ENCODE peak calls at places on chromosomes 13 and 19, in seven cellular contexts. Q is left ventricle myocardium inferior; Y is mammary epithelial cell; D is neural progenitor cell; K is IMR-90; F is AG04450; A is CD8-positive, alpha-beta memory T cell. H is an unnamed sample.

GRCh38 chr13:85819513-85819912 is 20.3 kb upstream of the SLITRK6 start:
- DNase-seq in Q (no peak), A (no peak), F (no peak), K (no peak), Y (no peak), D (no peak), H (no peak)

GRCh38 chr13:47121092-47121763 is 224.4 kb upstream of the HTR2A start:
- DNase-seq in K (no peak), Q (no peak), Y (peak), D (no peak), F (no peak), A (no peak), H (no peak)

GRCh38 chr19:55440411-55441105 is 2.5 kb downstream of the SHISA7 start:
- DNase-seq in Y (no peak), A (no peak), D (peak), Q (no peak), K (no peak), F (no peak), H (no peak)

GRCh38 chr13:28100149-28101121 is at the start of gene FLT3:
- DNase-seq in Y (peak), F (no peak), K (peak), A (peak), Q (peak), D (peak), H (no peak)

GRCh38 chr13:76832258-76832988 is 53.8 kb downstream of the KCTD12 start:
- DNase-seq in A (no peak), Q (no peak), Y (no peak), F (no peak), D (no peak), K (no peak), H (no peak)

GRCh38 chr13:80214521-80214941 is 126.4 kb downstream of the SPRY2 start:
- DNase-seq in D (no peak), Y (no peak), Q (no peak), F (peak), A (no peak), K (peak), H (no peak)

GRCh38 chr13:74132768-74133656 is 1.2 kb downstream of the KLF12 start:
- DNase-seq in D (peak), K (peak), A (peak), Y (peak), Q (peak), F (no peak), H (peak)

GRCh38 chr13:98026457-98026857 is 73.0 kb downstream of the IPO5 start:
- DNase-seq in D (no peak), A (no peak), K (peak), Q (no peak), F (no peak), Y (no peak), H (no peak)

GRCh38 chr13:19601749-19602725 is 31.4 kb upstream of the MPHOSPH8 start:
- DNase-seq in K (peak), A (no peak), F (no peak), Q (peak), Y (peak), D (peak), H (peak)

GRCh38 chr13:44575741-44576395 is at the start of gene TSC22D1:
- DNase-seq in K (peak), F (no peak), Y (peak), A (peak), D (peak), Q (peak), H (peak)

GRCh38 chr13:54912367-54912766 is 1883.8 kb downstream of the OLFM4 start:
- DNase-seq in A (no peak), K (no peak), F (no peak), Q (no peak), Y (no peak), D (no peak), H (no peak)

GRCh38 chr19:40305403-40305802 is 20.3 kb upstream of the AKT2 start:
- DNase-seq in A (peak), K (peak), Y (peak), D (peak), Q (peak), F (peak), H (peak)

GRCh38 chr13:101845501-101846012 is 393.1 kb downstream of the ITGBL1 start:
- DNase-seq in K (peak), D (peak), F (no peak), Q (no peak), A (no peak), Y (no peak), H (no peak)

GRCh38 chr19:535017-535835 is 3.7 kb downstream of the CDC34 start:
- DNase-seq in Q (no peak), K (no peak), Y (peak), D (no peak), F (no peak), A (no peak), H (peak)

GRCh38 chr13:79492313-79492798 is 11.4 kb downstream of the NDFIP2 start:
- DNase-seq in Q (no peak), D (no peak), Y (peak), K (peak), A (no peak), F (no peak), H (no peak)

GRCh38 chr19:2926341-2927031 is 18.3 kb downstream of the ZNF77 start:
- DNase-seq in Q (no peak), A (no peak), D (no peak), K (no peak), Y (no peak), F (no peak), H (no peak)

GRCh38 chr13:96431044-96431581 is 341.2 kb downstream of the HS6ST3 start:
- DNase-seq in Y (no peak), A (no peak), D (no peak), K (no peak), Q (no peak), F (no peak), H (no peak)

GRCh38 chr19:48561412-48561811 is 9.4 kb downstream of the SULT2B1 start:
- DNase-seq in Q (no peak), F (no peak), K (no peak), D (no peak), Y (no peak), A (no peak), H (no peak)

GRCh38 chr13:57627663-57628062 is 3.9 kb upstream of the PCDH17 start:
- DNase-seq in A (no peak), Q (no peak), D (peak), Y (no peak), F (no peak), K (peak), H (no peak)

GRCh38 chr19:16117594-16118033 is 5.9 kb downstream of the RAB8A start:
- DNase-seq in A (no peak), D (no peak), Q (no peak), Y (no peak), K (no peak), F (no peak), H (no peak)

GRCh38 chr13:113838711-113839201 is 25.1 kb downstream of the GAS6 start:
- DNase-seq in F (no peak), Y (no peak), Q (peak), D (no peak), K (no peak), A (no peak), H (peak)
- H3K4me3 ChIP-seq in F (peak), Y (no peak), Q (peak), D (no peak), K (peak), A (no peak), H (no peak)

GRCh38 chr19:1647664-1648155 is 4.7 kb downstream of the TCF3 start:
- DNase-seq in A (no peak), Y (no peak), D (no peak), F (no peak), K (no peak), Q (no peak), H (no peak)
- H3K27ac ChIP-seq in A (no peak), Y (no peak), D (no peak), F (no peak), K (no peak), Q (no peak), H (no peak)

GRCh38 chr19:21462540-21462939 is 42.9 kb upstream of the ZNF429 start:
- DNase-seq in Y (no peak), F (no peak), D (no peak), Q (no peak), A (no peak), K (no peak), H (no peak)
- H3K4me3 ChIP-seq in Y (no peak), F (no peak), D (peak), Q (no peak), A (no peak), K (no peak), H (no peak)

DNA sequence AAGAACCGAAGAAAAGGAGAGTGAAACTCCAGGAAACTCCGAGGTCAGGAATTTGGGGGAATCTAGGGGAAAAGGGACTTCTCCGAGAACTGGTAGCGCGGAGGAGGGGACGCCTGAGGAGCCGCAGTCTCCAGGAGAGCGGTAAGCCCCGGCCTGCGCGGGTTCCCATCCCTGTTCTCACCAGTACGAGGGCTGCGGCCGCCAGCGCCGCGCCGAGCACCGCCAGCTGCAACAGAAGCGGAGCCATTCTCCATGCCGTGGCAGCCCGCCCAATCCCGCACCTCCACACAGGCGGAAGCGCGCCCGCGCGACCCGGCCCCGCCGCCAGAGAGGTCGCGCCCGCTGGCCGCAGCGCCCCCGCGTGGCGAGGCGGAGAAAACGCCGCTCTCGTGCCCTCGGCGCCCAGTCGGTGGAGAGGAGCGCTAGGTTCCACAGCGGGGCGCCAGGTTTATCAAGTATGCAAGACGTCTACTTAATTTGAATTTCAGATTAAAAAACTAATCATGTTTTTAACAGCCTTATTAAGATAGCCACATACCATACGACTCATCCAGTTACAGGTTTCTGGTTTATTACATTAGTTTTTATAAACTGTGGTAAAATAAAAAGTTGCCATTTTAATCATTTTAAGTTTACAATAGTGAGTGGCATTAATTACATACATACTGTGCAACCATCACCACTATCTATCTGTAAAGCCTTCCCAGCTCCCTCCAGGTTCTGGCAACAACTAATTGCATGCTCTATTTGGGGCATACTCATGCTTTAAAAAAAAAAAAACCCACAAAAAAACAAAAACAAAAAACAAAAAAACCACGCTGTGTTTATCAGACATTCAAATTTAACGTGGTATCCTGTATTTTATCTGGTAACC is at the start of gene ALG5:
- DNase-seq in A (peak), Y (peak), Q (peak), K (peak), F (peak), D (peak), H (peak)
- H3K27ac ChIP-seq in A (peak), Y (peak), Q (peak), K (peak), F (peak), D (peak), H (peak)

DNA sequence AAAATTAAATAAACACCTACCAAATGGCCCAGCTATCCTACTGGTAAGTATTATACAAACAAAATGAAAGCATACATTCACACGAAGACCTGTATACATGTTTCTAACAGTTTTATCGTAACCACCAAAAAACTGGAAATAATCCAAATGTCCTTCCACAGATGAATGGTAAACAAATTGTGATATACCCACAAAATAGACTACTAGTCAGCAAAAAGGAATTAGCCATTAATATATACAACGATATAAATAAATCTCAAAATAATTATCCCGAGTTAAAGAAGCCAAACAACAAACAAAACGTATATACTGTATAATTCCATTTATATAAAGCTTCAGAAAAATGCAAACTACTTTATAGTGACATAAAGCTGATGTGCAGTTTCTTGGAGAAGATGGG is 106.3 kb upstream of the SERTM1 start:
- DNase-seq in K (no peak), Q (no peak), D (no peak), Y (no peak), A (no peak), F (no peak), H (no peak)
- H3K4me3 ChIP-seq in K (no peak), Q (no peak), D (no peak), Y (no peak), A (no peak), F (no peak), H (no peak)

DNA sequence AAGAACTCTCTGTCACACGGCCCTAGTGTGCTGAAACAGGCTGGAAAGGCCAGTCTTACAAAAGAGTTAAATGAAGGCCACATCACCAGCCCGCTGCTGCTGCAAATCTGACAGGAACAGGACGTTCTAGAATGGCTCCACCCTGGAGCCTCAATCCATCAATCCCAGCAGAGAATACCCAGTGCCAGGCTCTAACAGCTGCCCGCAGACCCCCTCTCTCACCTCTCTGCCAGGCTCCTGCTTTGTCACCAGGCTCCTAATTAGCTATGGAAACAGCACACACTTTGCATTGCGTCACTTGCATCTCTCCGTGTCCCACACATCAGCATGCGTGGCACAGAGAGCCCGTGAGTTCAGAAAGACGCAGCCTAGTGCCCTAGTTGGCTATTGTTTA is 314.1 kb downstream of the FOXO1 start:
- DNase-seq in Q (peak), A (no peak), F (no peak), K (no peak), Y (no peak), D (no peak), H (no peak)
- H3K27ac ChIP-seq in Q (peak), A (no peak), F (no peak), K (no peak), Y (no peak), D (no peak), H (peak)

GRCh38 chr13:36959438-36960116 is 39.5 kb upstream of the SMAD9 start:
- DNase-seq in A (no peak), F (no peak), Q (no peak), Y (no peak), K (no peak), D (no peak), H (no peak)
- H3K4me3 ChIP-seq in A (no peak), F (no peak), Q (no peak), Y (no peak), K (no peak), D (no peak), H (no peak)

GRCh38 chr19:58334691-58335249 is 8.0 kb downstream of the ZSCAN22 start:
- DNase-seq in D (no peak), A (no peak), F (no peak), Q (no peak), Y (no peak), K (no peak), H (no peak)
- H3K27ac ChIP-seq in D (no peak), A (no peak), F (no peak), Q (no peak), Y (no peak), K (no peak), H (no peak)

GRCh38 chr19:38617283-38617763 is 430 bp downstream of the MAP4K1 start:
- DNase-seq in K (no peak), A (no peak), Q (no peak), Y (no peak), F (no peak), D (no peak), H (no peak)
- H3K4me3 ChIP-seq in K (no peak), A (peak), Q (peak), Y (no peak), F (no peak), D (no peak), H (no peak)

GRCh38 chr19:46202872-46203860 is 26.4 kb upstream of the IGFL1 start:
- DNase-seq in Q (no peak), D (no peak), K (no peak), Y (peak), A (no peak), F (no peak), H (peak)

GRCh38 chr19:46204008-46204407 is 25.5 kb upstream of the IGFL1 start:
- DNase-seq in F (no peak), K (no peak), D (no peak), A (no peak), Y (no peak), Q (no peak), H (peak)

GRCh38 chr19:46202426-46202825 is 27.1 kb upstream of the IGFL1 start:
- DNase-seq in Q (no peak), A (no peak), F (no peak), D (no peak), Y (no peak), K (no peak), H (no peak)

GRCh38 chr19:46198756-46199155 is 30.8 kb upstream of the IGFL1 start:
- DNase-seq in Y (peak), F (no peak), K (no peak), A (no peak), D (no peak), Q (no peak), H (no peak)

DNA sequence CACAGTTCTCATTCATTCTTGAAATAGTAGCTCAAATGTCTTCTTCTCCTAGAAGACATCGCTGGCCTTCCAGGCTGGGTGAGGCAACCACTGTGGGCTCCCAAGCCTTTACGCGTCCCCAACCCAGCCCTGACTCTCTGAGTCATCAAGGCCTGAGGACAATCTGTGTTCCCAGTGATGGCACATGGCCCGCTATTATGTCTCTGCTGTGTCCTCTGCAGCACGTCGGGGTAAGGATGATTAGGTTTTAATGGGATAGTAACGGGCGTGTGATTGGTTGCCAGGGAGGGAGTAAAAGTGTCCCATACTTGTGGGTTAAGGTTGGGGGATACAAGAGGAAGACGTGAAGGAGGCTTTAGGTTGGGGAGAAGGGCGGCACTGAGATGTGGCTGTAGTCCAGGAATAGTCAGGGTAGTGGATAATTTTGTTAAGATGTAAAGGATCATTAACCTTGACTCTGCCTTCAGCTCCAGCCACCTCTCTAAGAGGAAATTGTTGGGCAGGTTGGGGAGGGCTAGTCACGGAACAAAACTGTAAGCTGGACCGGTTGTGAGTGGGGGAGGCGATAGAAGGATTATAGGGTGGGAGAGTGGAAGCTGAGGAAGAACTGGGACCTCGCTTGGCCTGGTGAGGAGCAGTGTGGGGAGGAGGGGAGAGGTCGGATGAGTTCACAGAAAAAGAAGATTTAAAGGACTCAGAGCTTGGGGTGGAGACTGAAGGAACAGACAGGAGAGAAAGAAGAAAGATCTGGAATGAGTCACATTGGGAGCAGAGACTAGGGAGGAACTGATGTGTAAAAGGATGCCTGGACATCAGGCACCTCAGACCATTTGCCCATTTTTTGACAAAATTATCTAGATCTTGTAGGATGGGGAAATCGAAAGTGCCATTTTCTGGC is 27.9 kb upstream of the IGFL1 start:
- DNase-seq in Y (peak), Q (no peak), K (no peak), F (no peak), A (no peak), D (no peak), H (no peak)
- H3K27ac ChIP-seq in Y (peak), Q (no peak), K (no peak), F (no peak), A (peak), D (no peak), H (no peak)